ENCODE peak calls at places on chromosome 19, in six cellular contexts. T is cardiac muscle cell, Q is A549, K is psoas muscle, A is aorta, U is pancreas. D is an unnamed sample.

GRCh38 chr19:31314849-31315620 is 34.2 kb downstream of the TSHZ3 start:
- DNase-seq in A (no peak), U (no peak), T (no peak), Q (peak; percentile 20), K (no peak), D (no peak)

GRCh38 chr19:40933025-40933424 is 51.0 kb upstream of the CYP2A7 start:
- DNase-seq in T (no peak), K (no peak), A (no peak), U (no peak), Q (peak; percentile 80), D (no peak)

GRCh38 chr19:3420244-3420755 is 53.9 kb downstream of the NFIC start:
- DNase-seq in A (no peak), K (peak; percentile 70), T (no peak), Q (no peak), U (no peak), D (no peak)

GRCh38 chr19:46726551-46726950 is 9.6 kb upstream of the PRKD2 start:
- DNase-seq in K (no peak), Q (no peak), T (no peak), A (no peak), U (no peak), D (no peak)

GRCh38 chr19:41206926-41207750 is 11.9 kb upstream of the AXL start:
- DNase-seq in Q (no peak), K (peak; percentile 94), A (peak; percentile 86), T (no peak), U (no peak), D (peak; percentile 89)

GRCh38 chr19:47490847-47491246 is 6.8 kb upstream of the KPTN start:
- DNase-seq in A (no peak), T (no peak), K (no peak), U (no peak), Q (no peak), D (no peak)

GRCh38 chr19:51372649-51373504 is at the start of gene NKG7:
- DNase-seq in T (no peak), A (no peak), K (peak; percentile 32), Q (no peak), U (no peak), D (no peak)

GRCh38 chr19:55069137-55069858 is 6.3 kb upstream of the RDH13 start:
- DNase-seq in Q (peak; percentile 82), A (peak; percentile 40), T (no peak), U (no peak), K (peak; percentile 56), D (no peak)

GRCh38 chr19:52196256-52196967 is 6.6 kb downstream of the PPP2R1A start:
- DNase-seq in A (no peak), T (no peak), K (no peak), U (no peak), Q (no peak), D (no peak)

GRCh38 chr19:35006999-35007365 is 6.9 kb downstream of the GRAMD1A start:
- DNase-seq in A (no peak), T (no peak), U (no peak), K (no peak), Q (no peak), D (no peak)

GRCh38 chr19:35004517-35005255 is 4.6 kb downstream of the GRAMD1A start:
- DNase-seq in U (peak; percentile 4), Q (no peak), A (no peak), T (no peak), K (no peak), D (no peak)

GRCh38 chr19:35008891-35009341 is 8.8 kb downstream of the GRAMD1A start:
- DNase-seq in Q (no peak), T (no peak), K (no peak), A (no peak), U (no peak), D (no peak)

GRCh38 chr19:35005256-35005977 is 5.3 kb downstream of the GRAMD1A start:
- DNase-seq in T (no peak), K (no peak), A (no peak), U (peak; percentile 10), Q (no peak), D (no peak)

DNA sequence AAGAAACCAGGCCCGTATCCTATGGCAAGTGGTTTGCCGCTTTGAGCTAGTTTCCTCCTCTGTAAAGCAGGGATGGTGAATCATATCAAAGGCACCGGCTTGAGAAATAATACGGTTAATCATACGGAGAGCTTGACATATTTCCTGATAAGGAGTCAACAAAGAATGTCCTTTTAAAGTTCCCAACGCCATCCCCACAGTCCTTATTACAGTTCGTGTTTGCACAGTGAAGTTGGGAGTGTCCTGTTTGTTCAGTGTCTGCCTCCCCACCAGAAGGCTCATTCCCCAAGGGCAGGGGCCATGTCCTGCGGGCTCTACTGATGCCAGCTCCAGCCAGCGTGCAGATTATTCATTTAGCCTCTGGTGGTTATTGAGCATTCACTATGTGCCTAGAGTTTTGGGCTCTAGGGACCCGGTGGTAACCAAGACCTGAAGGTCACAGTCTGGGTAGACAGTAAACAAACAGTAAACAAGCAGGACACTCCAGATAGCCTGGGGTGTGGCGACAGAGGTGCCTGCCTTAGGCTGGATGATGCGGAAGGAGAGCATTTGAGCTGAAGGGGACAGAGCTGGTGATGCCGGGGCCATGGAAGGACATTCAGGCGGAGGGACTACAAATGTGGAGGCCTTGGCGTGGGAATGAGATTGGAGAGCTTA is 6.3 kb downstream of the GRAMD1A start:
- DNase-seq in Q (peak; percentile 100), K (no peak), T (no peak), U (peak; percentile 87), A (no peak), D (no peak)
- H3K27ac ChIP-seq in Q (peak overlapping the region; percentile 93), K (no peak overlapping the region), T (no peak overlapping the region), U (peak overlapping the region; percentile 23), A (no peak overlapping the region), D (peak overlapping the region; percentile 76)

GRCh38 chr19:17471410-17472125 is 1.2 kb downstream of the SLC27A1 start:
- DNase-seq in T (no peak), U (no peak), Q (no peak), K (no peak), A (no peak), D (no peak)

GRCh38 chr19:17470204-17470841 is at the start of gene SLC27A1:
- DNase-seq in A (peak; percentile 100), Q (peak; percentile 96), U (peak; percentile 98), T (peak; percentile 100), K (peak; percentile 99), D (peak; percentile 98)

GRCh38 chr19:17475541-17476115 is 5.3 kb downstream of the SLC27A1 start:
- DNase-seq in U (peak; percentile 74), A (peak; percentile 71), T (peak; percentile 59), Q (no peak), K (peak; percentile 87), D (peak; percentile 67)

GRCh38 chr19:17469371-17470203 is 737 bp upstream of the SLC27A1 start:
- DNase-seq in K (peak; percentile 98), U (peak; percentile 98), Q (peak; percentile 97), T (peak; percentile 97), A (peak; percentile 98), D (peak; percentile 95)

GRCh38 chr19:17473041-17473440 is 2.7 kb downstream of the SLC27A1 start:
- DNase-seq in U (no peak), T (no peak), Q (peak; percentile 37), A (no peak), K (no peak), D (no peak)
- H3K9me3 ChIP-seq in U (no peaks in the 10 kb centered on the region), T (no peaks in the 10 kb centered on the region), Q (no peaks in the 10 kb centered on the region), A (no peaks in the 10 kb centered on the region), K (no peaks in the 10 kb centered on the region), D (no peaks in the 10 kb centered on the region)

GRCh38 chr19:58055483-58055874 is 3.6 kb upstream of the ZNF135 start:
- DNase-seq in K (no peak), U (no peak), Q (no peak), T (no peak), A (no peak), D (no peak)
- H3K27ac ChIP-seq in K (no peak overlapping the region), U (no peak overlapping the region), Q (no peak overlapping the region), T (no peak overlapping the region), A (no peak overlapping the region), D (peak overlapping the region; percentile 87)

GRCh38 chr19:48724796-48725753 is 5.5 kb upstream of the MAMSTR start:
- DNase-seq in U (no peak), T (peak; percentile 66), A (peak; percentile 66), Q (peak; percentile 84), K (peak; percentile 65), D (peak; percentile 52)
- H3K9me3 ChIP-seq in U (no peaks in the 10 kb centered on the region), T (no peaks in the 10 kb centered on the region), A (no peaks in the 10 kb centered on the region), Q (no peaks in the 10 kb centered on the region), K (no peaks in the 10 kb centered on the region), D (no peaks in the 10 kb centered on the region)

GRCh38 chr19:32878988-32879387 is 9.4 kb upstream of the SLC7A9 start:
- DNase-seq in T (no peak), Q (no peak), K (peak; percentile 39), A (no peak), U (no peak), D (no peak)
- H3K27ac ChIP-seq in T (no peak overlapping the region), Q (no peak overlapping the region), K (no peak overlapping the region), A (no peak overlapping the region), U (no peak overlapping the region), D (no peak overlapping the region)

DNA sequence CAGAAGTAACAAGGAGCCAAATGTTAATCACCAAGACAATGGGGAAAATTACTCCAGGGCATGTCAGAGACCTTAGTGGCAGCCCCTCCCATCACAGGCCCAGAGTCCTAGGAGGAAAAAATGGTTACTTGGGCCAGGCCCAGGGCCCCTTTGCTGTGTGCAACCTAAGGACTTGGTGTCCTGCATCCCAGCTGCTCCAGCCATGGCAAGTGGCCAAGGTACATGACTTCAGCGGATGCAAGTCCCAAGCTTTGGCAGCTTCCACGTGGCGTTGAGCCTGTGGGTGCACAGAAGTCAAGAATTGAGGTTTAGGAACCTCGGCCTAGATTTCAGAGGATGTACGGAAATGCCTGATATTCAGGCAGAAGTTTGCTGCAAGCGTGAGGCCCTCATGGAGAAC is 46.7 kb downstream of the OR10H4 start:
- DNase-seq in T (no peak), A (peak; percentile 77), Q (no peak), U (no peak), K (peak; percentile 79), D (no peak)
- H3K9me3 ChIP-seq in T (no peaks in the 10 kb centered on the region), A (peaks cover 1% of the 10 kb centered on the region), Q (peaks cover 5% of the 10 kb centered on the region), U (no peaks in the 10 kb centered on the region), K (no peaks in the 10 kb centered on the region), D (peaks cover 19% of the 10 kb centered on the region)

DNA sequence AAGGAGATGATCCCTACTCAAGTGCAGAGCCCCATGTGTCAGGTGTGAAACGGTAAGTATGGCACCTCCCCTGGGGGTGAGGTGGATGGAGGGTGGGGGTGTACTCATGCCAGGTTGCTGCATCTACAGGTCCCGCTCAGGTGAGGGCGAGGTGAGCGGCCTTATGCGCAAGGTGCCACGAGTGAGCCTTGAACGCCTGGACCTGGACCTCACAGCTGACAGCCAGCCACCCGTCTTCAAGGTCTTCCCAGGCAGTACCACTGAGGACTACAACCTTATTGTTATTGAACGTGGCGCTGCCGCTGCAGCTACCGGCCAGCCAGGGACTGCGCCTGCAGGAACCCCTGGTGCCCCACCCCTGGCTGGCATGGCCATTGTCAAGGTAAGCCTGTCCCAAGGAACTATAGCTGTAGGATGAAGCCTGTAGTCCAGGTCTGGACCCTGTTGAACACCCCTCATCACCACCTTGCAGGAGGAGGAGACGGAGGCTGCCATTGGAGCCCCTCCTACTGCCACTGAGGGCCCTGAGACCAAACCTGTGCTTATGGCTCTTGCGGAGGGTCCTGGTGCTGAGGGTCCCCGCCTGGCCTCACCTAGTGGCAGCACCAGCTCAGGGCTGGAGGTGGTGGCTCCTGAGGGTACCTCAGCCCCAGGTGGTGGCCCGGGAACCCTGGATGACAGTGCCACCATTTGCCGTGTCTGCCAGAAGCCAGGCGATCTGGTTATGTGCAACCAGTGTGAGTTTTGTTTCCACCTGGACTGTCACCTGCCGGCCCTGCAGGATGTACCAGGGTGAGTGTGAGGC is 5.2 kb downstream of the TRIM28 start:
- DNase-seq in T (no peak), K (no peak), U (no peak), A (no peak), Q (no peak), D (no peak)
- H3K27ac ChIP-seq in T (peak overlapping the region; percentile 33), K (no peak overlapping the region), U (no peak overlapping the region), A (no peak overlapping the region), Q (no peak overlapping the region), D (no peak overlapping the region)

GRCh38 chr19:43913383-43913782 is 21.7 kb downstream of the ZNF45 start:
- DNase-seq in T (no peak), Q (peak; percentile 27), A (no peak), U (no peak), K (no peak), D (no peak)
- H3K9me3 ChIP-seq in T (peaks cover 8% of the 10 kb centered on the region), Q (peaks cover 99% of the 10 kb centered on the region), A (peaks cover 40% of the 10 kb centered on the region), U (peaks cover 29% of the 10 kb centered on the region), K (peaks cover 100% of the 10 kb centered on the region), D (peaks cover 100% of the 10 kb centered on the region)